ENCODE peak calls at places on chromosomes 13 and 19, in four cellular contexts. E is mesenchymal stem cell, B is astrocyte, P is neuronal stem cell. G is an unnamed sample.

GRCh38 chr19:7870571-7871279 is 3.5 kb downstream of the PRR36 start:
- DNase-seq in E (peak), B (no peak), P (peak), G (no peak)

GRCh38 chr13:79604752-79605151 is 123.8 kb downstream of the NDFIP2 start:
- DNase-seq in E (peak), B (no peak), P (no peak), G (peak)

GRCh38 chr19:7743425-7743841 is 3.9 kb downstream of the CD209 start:
- DNase-seq in E (no peak), B (no peak), P (no peak), G (no peak)

GRCh38 chr19:49436381-49437017 is 4.8 kb downstream of the SLC17A7 start:
- DNase-seq in E (no peak), B (no peak), P (no peak), G (no peak)

GRCh38 chr13:104571161-104571889 is 1505.1 kb upstream of the SLC10A2 start:
- DNase-seq in E (peak), B (peak), P (peak), G (peak)

GRCh38 chr19:1816530-1817298 is 4.6 kb upstream of the ATP8B3 start:
- DNase-seq in E (no peak), B (no peak), P (no peak), G (no peak)

GRCh38 chr19:1262687-1263123 is 6.4 kb upstream of the CIRBP start:
- DNase-seq in E (no peak), B (no peak), P (no peak), G (peak)

GRCh38 chr13:58476176-58476575 is 844.6 kb downstream of the PCDH17 start:
- DNase-seq in E (no peak), B (no peak), P (peak), G (no peak)

GRCh38 chr13:40986328-40986856 is 32.7 kb downstream of the ELF1 start:
- DNase-seq in E (peak), B (peak), P (no peak), G (peak)

GRCh38 chr19:56837892-56838679 is 2.4 kb downstream of the PEG3 start:
- DNase-seq in E (no peak), B (no peak), P (peak), G (no peak)

GRCh38 chr13:106617561-106617960 is 49.6 kb upstream of the ARGLU1 start:
- DNase-seq in E (no peak), B (peak), P (peak), G (peak)

DNA sequence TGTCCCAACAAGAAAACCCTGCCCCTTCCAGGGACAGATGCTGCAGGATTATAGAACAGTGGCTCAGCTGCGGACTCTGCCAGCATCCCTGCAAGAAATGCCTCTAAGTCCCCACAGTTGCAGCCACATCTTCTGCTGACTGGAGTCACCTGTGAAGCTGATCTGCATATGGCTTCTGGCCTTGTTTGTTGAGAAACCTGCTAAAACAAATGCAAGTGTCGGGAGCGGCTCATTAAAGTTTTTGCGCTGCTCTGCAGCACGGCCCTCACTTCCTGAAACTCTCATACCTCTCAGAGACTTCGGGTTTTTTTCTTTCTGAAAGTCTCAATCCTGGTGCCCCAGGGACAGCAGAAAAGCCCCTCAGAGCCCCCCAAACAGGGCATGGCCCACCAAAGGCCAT is 724.9 kb downstream of the UQCRFS1 start:
- DNase-seq in E (no peak), B (no peak), P (no peak), G (no peak)
- H3K4me3 ChIP-seq in E (no peak), B (no peak), P (no peak), G (no peak)

GRCh38 chr19:6042776-6043726 is 65.1 kb upstream of the RANBP3 start:
- DNase-seq in E (no peak), B (no peak), P (no peak), G (no peak)

GRCh38 chr19:6038634-6039405 is 60.9 kb upstream of the RANBP3 start:
- DNase-seq in E (peak), B (no peak), P (no peak), G (no peak)

GRCh38 chr19:6041071-6041470 is 63.1 kb upstream of the RANBP3 start:
- DNase-seq in E (no peak), B (no peak), P (no peak), G (no peak)

GRCh38 chr19:6041991-6042421 is 64.1 kb upstream of the RANBP3 start:
- DNase-seq in E (no peak), B (no peak), P (no peak), G (no peak)

GRCh38 chr19:6039541-6040225 is 61.7 kb upstream of the RANBP3 start:
- DNase-seq in E (no peak), B (peak), P (no peak), G (no peak)
- H3K9ac ChIP-seq in E (no peak), B (peak), P (no peak), G (no peak)

GRCh38 chr19:47511681-47512080 is 3.2 kb downstream of the NAPA start:
- DNase-seq in E (peak), B (no peak), P (no peak), G (no peak)

GRCh38 chr19:47510516-47511127 is 4.2 kb downstream of the NAPA start:
- DNase-seq in E (no peak), B (no peak), P (no peak), G (no peak)

GRCh38 chr19:47511128-47511517 is 3.7 kb downstream of the NAPA start:
- DNase-seq in E (no peak), B (no peak), P (no peak), G (no peak)

GRCh38 chr19:47512948-47513319 is 1.9 kb downstream of the NAPA start:
- DNase-seq in E (no peak), B (no peak), P (no peak), G (no peak)

GRCh38 chr19:47512183-47512947 is 2.5 kb downstream of the NAPA start:
- DNase-seq in E (peak), B (no peak), P (no peak), G (peak)
- H3K4me3 ChIP-seq in E (peak), B (no peak), P (no peak), G (peak)

GRCh38 chr19:10007366-10007765 is 2.9 kb downstream of the COL5A3 start:
- DNase-seq in E (no peak), B (no peak), P (no peak), G (no peak)
- H3K9ac ChIP-seq in E (no peak), B (peak), P (no peak), G (peak)

DNA sequence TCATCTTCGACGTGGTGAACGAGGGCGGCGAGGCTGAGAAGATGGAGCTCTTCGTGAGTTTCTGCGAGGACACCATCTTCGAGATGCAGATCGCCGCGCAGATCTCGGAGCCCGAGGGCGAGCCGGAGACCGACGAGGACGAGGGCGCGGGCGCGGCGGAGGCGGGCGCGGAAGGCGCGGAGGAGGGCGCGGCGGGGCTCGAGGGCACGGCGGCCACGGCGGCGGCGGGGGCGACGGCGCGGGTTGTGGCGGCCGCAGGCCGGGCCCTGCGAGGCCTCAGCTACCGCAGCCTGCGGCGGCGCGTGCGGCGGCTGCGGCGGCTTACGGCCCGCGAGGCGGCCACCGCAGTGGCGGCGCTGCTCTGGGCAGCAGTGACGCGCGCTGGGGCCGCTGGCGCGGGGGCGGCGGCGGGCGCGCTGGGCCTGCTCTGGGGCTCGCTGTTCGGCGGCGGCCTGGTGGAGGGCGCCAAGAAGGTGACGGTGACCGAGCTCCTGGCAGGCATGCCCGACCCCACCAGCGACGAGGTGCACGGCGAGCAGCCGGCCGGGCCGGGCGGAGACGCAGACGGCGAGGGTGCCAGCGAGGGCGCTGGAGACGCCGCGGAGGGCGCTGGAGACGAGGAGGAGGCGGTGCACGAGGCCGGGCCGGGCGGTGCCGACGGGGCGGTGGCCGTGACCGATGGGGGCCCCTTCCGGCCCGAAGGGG is 52.6 kb downstream of the MAP4K1 start:
- DNase-seq in E (no peak), B (no peak), P (no peak), G (peak)
- H3K4me3 ChIP-seq in E (no peak), B (no peak), P (no peak), G (no peak)

GRCh38 chr19:55646889-55647731 is 902 bp upstream of the CCDC106 start:
- DNase-seq in E (no peak), B (no peak), P (no peak), G (no peak)

GRCh38 chr19:55644842-55645511 is 1.5 kb downstream of the ZNF581 start:
- DNase-seq in E (no peak), B (no peak), P (no peak), G (no peak)

GRCh38 chr19:55643733-55644116 is 276 bp downstream of the ZNF581 start:
- DNase-seq in E (no peak), B (no peak), P (no peak), G (no peak)

GRCh38 chr19:55644191-55644833 is 863 bp downstream of the ZNF581 start:
- DNase-seq in E (no peak), B (no peak), P (no peak), G (no peak)

DNA sequence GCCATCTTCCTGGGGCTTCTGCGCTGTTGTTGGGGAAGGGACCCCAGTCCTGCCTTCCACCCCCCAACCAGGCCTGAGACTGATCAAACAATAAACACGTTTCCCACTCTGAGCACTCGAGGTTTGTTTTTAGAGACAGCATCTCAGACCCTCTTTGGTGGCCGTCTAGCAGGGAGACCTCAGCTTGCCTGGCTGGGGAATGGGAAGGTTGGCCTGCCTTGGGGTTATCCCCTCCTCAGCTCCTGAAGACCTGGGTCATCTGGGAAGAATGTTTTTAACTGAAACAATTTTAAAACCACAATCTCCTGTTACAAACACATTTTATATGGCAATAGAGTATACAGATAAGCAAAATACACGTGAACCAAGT is 2.0 kb downstream of the ZNF581 start:
- DNase-seq in E (no peak), B (no peak), P (no peak), G (no peak)
- H3K9ac ChIP-seq in E (peak), B (peak), P (no peak), G (no peak)

GRCh38 chr19:4089946-4090345 is 23.2 kb upstream of the ZBTB7A start:
- DNase-seq in E (no peak), B (no peak), P (no peak), G (no peak)

GRCh38 chr19:4088975-4089374 is 22.3 kb upstream of the ZBTB7A start:
- DNase-seq in E (no peak), B (no peak), P (no peak), G (no peak)

GRCh38 chr19:4090351-4091220 is 23.9 kb upstream of the ZBTB7A start:
- DNase-seq in E (no peak), B (no peak), P (no peak), G (no peak)

GRCh38 chr19:4088065-4088679 is 21.5 kb upstream of the ZBTB7A start:
- DNase-seq in E (no peak), B (no peak), P (no peak), G (no peak)

DNA sequence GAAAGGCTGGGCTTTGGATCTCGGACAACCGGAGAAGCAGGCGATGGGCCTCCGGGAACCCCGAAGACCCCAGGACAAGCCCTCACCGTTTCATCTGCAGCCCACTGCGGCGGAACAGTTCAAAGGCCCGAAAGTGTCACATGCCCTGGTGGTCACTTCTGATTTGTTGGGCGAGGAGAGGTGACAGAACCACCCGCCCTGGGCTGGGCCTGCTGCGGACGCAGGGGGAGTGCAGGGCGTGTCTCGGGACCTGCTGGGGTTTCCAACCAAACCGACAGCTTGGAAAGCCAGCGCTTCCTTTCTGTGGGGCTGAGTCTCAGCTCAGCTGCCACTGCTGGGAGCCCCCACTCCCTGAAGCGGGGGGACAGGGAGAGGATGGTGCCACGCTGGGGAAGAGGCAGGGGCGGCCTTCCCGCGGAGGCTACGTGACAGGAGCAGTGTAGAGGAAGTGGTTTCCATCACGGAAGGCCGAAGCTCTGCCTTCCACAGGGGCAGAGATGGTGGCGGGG is 22.8 kb upstream of the ZBTB7A start:
- DNase-seq in E (no peak), B (no peak), P (no peak), G (no peak)
- H3K4me3 ChIP-seq in E (no peak), B (no peak), P (no peak), G (no peak)

GRCh38 chr19:45344621-45345505 is 4.3 kb downstream of the KLC3 start:
- DNase-seq in E (no peak), B (no peak), P (no peak), G (no peak)
- H3K9ac ChIP-seq in E (no peak), B (no peak), P (no peak), G (no peak)

G was measured in adipocyte.